ENCODE peak calls at places on chromosomes 13 and 19, in four cellular contexts. One of them, this sample, is unnamed.

GRCh38 chr19:10500247-10500592 is 2.9 kb downstream of the KEAP1 start:
- DNase-seq in prostate gland: no peak
- DNase-seq in mesothelial cell of epicardium: no peak
- DNase-seq in astrocyte of the spinal cord: no peak
- DNase-seq in this sample: no peak

GRCh38 chr13:32682740-32683139 is 96.5 kb downstream of the PDS5B start:
- DNase-seq in mesothelial cell of epicardium: no peak
- DNase-seq in prostate gland: peak
- DNase-seq in astrocyte of the spinal cord: no peak
- DNase-seq in this sample: no peak

GRCh38 chr19:19602136-19602712 is 16.3 kb downstream of the PBX4 start:
- DNase-seq in prostate gland: no peak
- DNase-seq in mesothelial cell of epicardium: no peak
- DNase-seq in astrocyte of the spinal cord: no peak
- DNase-seq in this sample: no peak

GRCh38 chr13:78940444-78940843 is 281.5 kb upstream of the OBI1 start:
- DNase-seq in prostate gland: no peak
- DNase-seq in astrocyte of the spinal cord: no peak
- DNase-seq in mesothelial cell of epicardium: no peak
- DNase-seq in this sample: no peak

GRCh38 chr19:19366691-19367396 is 38.6 kb upstream of the GATAD2A start:
- DNase-seq in mesothelial cell of epicardium: peak
- DNase-seq in astrocyte of the spinal cord: peak
- DNase-seq in prostate gland: peak
- DNase-seq in this sample: no peak

GRCh38 chr13:61795580-61795979 is 379.9 kb upstream of the PCDH20 start:
- DNase-seq in prostate gland: no peak
- DNase-seq in astrocyte of the spinal cord: no peak
- DNase-seq in mesothelial cell of epicardium: no peak
- DNase-seq in this sample: no peak

GRCh38 chr19:5436101-5436947 is 18.9 kb upstream of the ZNRF4 start:
- DNase-seq in mesothelial cell of epicardium: peak
- DNase-seq in astrocyte of the spinal cord: peak
- DNase-seq in prostate gland: no peak
- DNase-seq in this sample: no peak

GRCh38 chr13:69458013-69458412 is 649.6 kb upstream of the ATXN8OS start:
- DNase-seq in astrocyte of the spinal cord: no peak
- DNase-seq in prostate gland: no peak
- DNase-seq in mesothelial cell of epicardium: no peak
- DNase-seq in this sample: no peak

GRCh38 chr13:66367356-66367755 is 862.8 kb downstream of the PCDH9 start:
- DNase-seq in mesothelial cell of epicardium: no peak
- DNase-seq in prostate gland: no peak
- DNase-seq in astrocyte of the spinal cord: peak
- DNase-seq in this sample: no peak

GRCh38 chr13:105655046-105655445 is 880.4 kb downstream of the EFNB2 start:
- DNase-seq in mesothelial cell of epicardium: no peak
- DNase-seq in astrocyte of the spinal cord: peak
- DNase-seq in prostate gland: no peak
- DNase-seq in this sample: no peak

GRCh38 chr19:19656451-19657396 is 6.8 kb downstream of the ATP13A1 start:
- DNase-seq in prostate gland: no peak
- DNase-seq in mesothelial cell of epicardium: no peak
- DNase-seq in astrocyte of the spinal cord: no peak
- DNase-seq in this sample: no peak

GRCh38 chr13:44396963-44397580 is 23.4 kb downstream of the SERP2 start:
- DNase-seq in astrocyte of the spinal cord: peak
- DNase-seq in mesothelial cell of epicardium: no peak
- DNase-seq in prostate gland: no peak
- DNase-seq in this sample: no peak

GRCh38 chr19:5624741-5625140 is 1.9 kb downstream of the SAFB start:
- DNase-seq in mesothelial cell of epicardium: no peak
- DNase-seq in astrocyte of the spinal cord: no peak
- DNase-seq in prostate gland: no peak
- DNase-seq in this sample: no peak

GRCh38 chr13:43546821-43547220 is 240.0 kb downstream of the ENOX1 start:
- DNase-seq in prostate gland: no peak
- DNase-seq in mesothelial cell of epicardium: no peak
- DNase-seq in astrocyte of the spinal cord: no peak
- DNase-seq in this sample: no peak

GRCh38 chr19:13053761-13054604 is 48.7 kb downstream of the LYL1 start:
- DNase-seq in astrocyte of the spinal cord: peak
- DNase-seq in prostate gland: peak
- DNase-seq in mesothelial cell of epicardium: peak
- DNase-seq in this sample: peak

GRCh38 chr19:40423938-40424337 is 1.9 kb downstream of the SERTAD1 start:
- DNase-seq in prostate gland: no peak
- DNase-seq in astrocyte of the spinal cord: no peak
- DNase-seq in mesothelial cell of epicardium: no peak
- DNase-seq in this sample: no peak

GRCh38 chr13:113620036-113620435 is 35.5 kb downstream of the TFDP1 start:
- DNase-seq in astrocyte of the spinal cord: no peak
- DNase-seq in mesothelial cell of epicardium: no peak
- DNase-seq in prostate gland: no peak
- DNase-seq in this sample: no peak

GRCh38 chr19:10363789-10364281 is 16.5 kb downstream of the TYK2 start:
- DNase-seq in mesothelial cell of epicardium: no peak
- DNase-seq in prostate gland: no peak
- DNase-seq in astrocyte of the spinal cord: peak
- DNase-seq in this sample: no peak

GRCh38 chr19:37654833-37655688 is at the start of gene ZFP30:
- DNase-seq in prostate gland: peak
- DNase-seq in astrocyte of the spinal cord: peak
- DNase-seq in mesothelial cell of epicardium: peak
- DNase-seq in this sample: peak

GRCh38 chr13:44188257-44188656 is 185.4 kb upstream of the SERP2 start:
- DNase-seq in mesothelial cell of epicardium: no peak
- DNase-seq in astrocyte of the spinal cord: peak
- DNase-seq in prostate gland: no peak
- DNase-seq in this sample: no peak

GRCh38 chr13:43895940-43896339 is 16.2 kb downstream of the LACC1 start:
- DNase-seq in prostate gland: no peak
- DNase-seq in astrocyte of the spinal cord: no peak
- DNase-seq in mesothelial cell of epicardium: no peak
- DNase-seq in this sample: no peak

GRCh38 chr13:91347996-91348905 is 764 bp downstream of the MIR17HG start:
- DNase-seq in mesothelial cell of epicardium: peak
- DNase-seq in astrocyte of the spinal cord: no peak
- DNase-seq in prostate gland: peak
- DNase-seq in this sample: peak

GRCh38 chr13:103510007-103510406 is 443.8 kb upstream of the SLC10A2 start:
- DNase-seq in mesothelial cell of epicardium: no peak
- DNase-seq in prostate gland: no peak
- DNase-seq in astrocyte of the spinal cord: no peak
- DNase-seq in this sample: no peak

GRCh38 chr19:14317157-14317556 is 64.1 kb upstream of the ADGRE5 start:
- DNase-seq in mesothelial cell of epicardium: no peak
- DNase-seq in prostate gland: no peak
- DNase-seq in astrocyte of the spinal cord: no peak
- DNase-seq in this sample: no peak

GRCh38 chr19:14320253-14320652 is 61.0 kb upstream of the ADGRE5 start:
- DNase-seq in mesothelial cell of epicardium: no peak
- DNase-seq in prostate gland: no peak
- DNase-seq in astrocyte of the spinal cord: no peak
- DNase-seq in this sample: no peak

GRCh38 chr19:14318873-14319272 is 62.4 kb upstream of the ADGRE5 start:
- DNase-seq in mesothelial cell of epicardium: no peak
- DNase-seq in astrocyte of the spinal cord: no peak
- DNase-seq in prostate gland: no peak
- DNase-seq in this sample: no peak

GRCh38 chr19:14310055-14310454 is 71.2 kb upstream of the ADGRE5 start:
- DNase-seq in astrocyte of the spinal cord: no peak
- DNase-seq in prostate gland: no peak
- DNase-seq in mesothelial cell of epicardium: no peak
- DNase-seq in this sample: no peak

GRCh38 chr19:14315433-14315832 is 65.8 kb upstream of the ADGRE5 start:
- DNase-seq in astrocyte of the spinal cord: no peak
- DNase-seq in mesothelial cell of epicardium: no peak
- DNase-seq in prostate gland: no peak
- DNase-seq in this sample: no peak
- TF ChIP-seq CTCF in astrocyte of the spinal cord: peak
- TF ChIP-seq CTCF in mesothelial cell of epicardium: no peak
- TF ChIP-seq CTCF in prostate gland: no peak
- TF ChIP-seq CTCF in this sample: no peak

GRCh38 chr13:20623000-20623399 is 56.0 kb downstream of the IFT88 start:
- DNase-seq in astrocyte of the spinal cord: no peak
- DNase-seq in mesothelial cell of epicardium: no peak
- DNase-seq in prostate gland: no peak
- DNase-seq in this sample: no peak

DNA sequence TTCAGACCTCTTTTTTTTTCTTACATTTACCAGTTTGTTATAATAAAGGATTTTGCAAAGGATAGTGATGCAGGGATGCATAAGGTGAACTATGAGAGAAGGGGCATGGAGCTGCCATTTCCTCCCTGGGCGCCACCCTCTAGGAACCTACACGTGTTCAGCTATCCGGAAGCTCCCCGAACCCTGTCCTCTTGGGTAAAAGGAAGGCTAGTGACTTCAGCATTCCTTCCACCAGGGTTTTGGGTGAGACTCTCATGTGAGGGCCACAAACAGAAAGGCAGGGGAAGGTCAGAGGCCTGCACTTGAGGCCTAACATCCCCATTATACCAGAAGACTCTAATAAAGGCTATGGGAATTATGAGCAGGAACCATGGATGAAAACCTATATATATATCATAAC is 57.3 kb downstream of the IFT88 start:
- DNase-seq in prostate gland: no peak
- DNase-seq in mesothelial cell of epicardium: no peak
- DNase-seq in astrocyte of the spinal cord: no peak
- DNase-seq in this sample: no peak
- TF ChIP-seq CTCF in prostate gland: no peak
- TF ChIP-seq CTCF in mesothelial cell of epicardium: no peak
- TF ChIP-seq CTCF in astrocyte of the spinal cord: no peak
- TF ChIP-seq CTCF in this sample: no peak

DNA sequence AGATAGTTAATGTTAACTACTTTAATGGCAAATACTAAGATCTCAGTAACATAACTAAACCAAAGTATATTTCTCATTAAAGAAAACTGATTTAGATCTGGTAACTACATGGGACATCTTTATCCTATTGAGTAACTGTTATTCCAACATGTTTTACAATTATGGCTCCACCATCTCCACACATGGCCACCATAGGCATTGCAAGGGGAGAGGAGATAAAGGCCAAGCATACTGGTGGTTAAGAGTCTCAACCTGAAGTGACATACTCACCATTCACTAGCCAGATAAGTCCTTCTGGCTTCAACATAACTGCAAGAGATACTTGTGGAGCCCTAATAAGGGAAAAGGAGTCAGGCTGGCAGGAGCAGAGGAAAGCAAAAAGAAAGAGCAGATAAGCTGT is 1586.4 kb upstream of the SPRY2 start:
- DNase-seq in mesothelial cell of epicardium: no peak
- DNase-seq in prostate gland: no peak
- DNase-seq in astrocyte of the spinal cord: no peak
- DNase-seq in this sample: no peak
- TF ChIP-seq CTCF in mesothelial cell of epicardium: no peak
- TF ChIP-seq CTCF in prostate gland: no peak
- TF ChIP-seq CTCF in astrocyte of the spinal cord: peak
- TF ChIP-seq CTCF in this sample: no peak

GRCh38 chr19:46571495-46571894 is 29.6 kb upstream of the CALM3 start:
- DNase-seq in mesothelial cell of epicardium: no peak
- DNase-seq in astrocyte of the spinal cord: no peak
- DNase-seq in prostate gland: no peak
- DNase-seq in this sample: no peak
- TF ChIP-seq CTCF in mesothelial cell of epicardium: no peak
- TF ChIP-seq CTCF in astrocyte of the spinal cord: peak
- TF ChIP-seq CTCF in prostate gland: no peak
- TF ChIP-seq CTCF in this sample: no peak

GRCh38 chr19:16372065-16372915 is 47.7 kb downstream of the KLF2 start:
- DNase-seq in mesothelial cell of epicardium: no peak
- DNase-seq in astrocyte of the spinal cord: no peak
- DNase-seq in prostate gland: no peak
- DNase-seq in this sample: no peak
- TF ChIP-seq CTCF in mesothelial cell of epicardium: no peak
- TF ChIP-seq CTCF in astrocyte of the spinal cord: no peak
- TF ChIP-seq CTCF in prostate gland: no peak
- TF ChIP-seq CTCF in this sample: no peak

GRCh38 chr13:112062619-112063308 is 4.2 kb upstream of the SOX1 start:
- DNase-seq in astrocyte of the spinal cord: no peak
- DNase-seq in prostate gland: no peak
- DNase-seq in mesothelial cell of epicardium: peak
- DNase-seq in this sample: no peak
- TF ChIP-seq CTCF in astrocyte of the spinal cord: peak
- TF ChIP-seq CTCF in prostate gland: no peak
- TF ChIP-seq CTCF in mesothelial cell of epicardium: peak
- TF ChIP-seq CTCF in this sample: no peak

GRCh38 chr13:97849305-97849704 is 104.2 kb upstream of the IPO5 start:
- DNase-seq in prostate gland: no peak
- DNase-seq in mesothelial cell of epicardium: no peak
- DNase-seq in astrocyte of the spinal cord: peak
- DNase-seq in this sample: no peak
- TF ChIP-seq CTCF in prostate gland: no peak
- TF ChIP-seq CTCF in mesothelial cell of epicardium: no peak
- TF ChIP-seq CTCF in astrocyte of the spinal cord: peak
- TF ChIP-seq CTCF in this sample: no peak

DNA sequence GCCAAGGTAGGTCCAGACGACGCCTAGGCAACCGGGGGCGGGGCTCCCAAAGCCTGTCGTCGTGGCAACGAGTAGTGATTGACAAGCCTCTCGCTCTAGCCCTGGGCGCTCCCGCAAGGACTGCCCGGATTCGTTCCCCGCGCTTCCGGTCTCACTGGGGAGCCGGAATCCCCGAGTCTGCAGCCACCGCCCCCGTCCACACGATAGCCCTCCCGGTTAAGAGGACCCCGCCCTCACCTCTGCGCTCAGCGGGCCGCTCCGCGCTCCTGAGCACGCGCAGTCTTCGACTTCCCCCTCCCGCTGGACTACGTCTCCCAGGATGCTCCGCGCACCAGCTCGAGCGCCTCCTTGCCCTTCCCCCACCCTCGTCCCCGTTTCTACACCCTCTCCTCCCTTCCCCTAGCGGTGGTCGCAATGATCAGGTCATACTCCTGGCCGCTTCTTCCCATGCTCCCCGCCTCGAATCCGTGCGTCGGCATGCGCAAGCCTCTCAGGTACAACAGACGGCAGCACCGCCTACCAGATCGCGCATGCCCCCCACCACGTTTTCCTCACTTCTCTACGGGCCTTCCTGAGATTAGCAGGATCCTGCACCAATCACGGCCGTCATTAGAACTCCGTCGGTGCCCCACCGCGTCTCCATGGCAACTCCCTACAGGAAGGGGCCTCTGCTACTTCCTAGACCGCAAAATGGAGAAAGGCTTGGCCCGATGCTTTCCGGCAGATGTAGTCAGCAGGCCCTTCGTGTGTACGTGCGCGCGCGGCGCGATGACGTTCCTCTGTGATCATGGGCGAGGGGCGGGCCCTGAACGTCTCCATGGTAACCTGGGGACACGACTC is at the start of gene MZF1:
- DNase-seq in astrocyte of the spinal cord: peak
- DNase-seq in prostate gland: peak
- DNase-seq in mesothelial cell of epicardium: peak
- DNase-seq in this sample: peak
- TF ChIP-seq CTCF in astrocyte of the spinal cord: no peak
- TF ChIP-seq CTCF in prostate gland: no peak
- TF ChIP-seq CTCF in mesothelial cell of epicardium: peak
- TF ChIP-seq CTCF in this sample: no peak